ENCODE peak calls at places on chromosomes 12 and 14, in seven cellular contexts. One of them, this sample, is unnamed.

GRCh38 chr12:81245458-81245857 is 167.6 kb downstream of the ACSS3 start:
- DNase-seq in tibial artery: no peak
- DNase-seq in kidney: no peak
- DNase-seq in foreskin fibroblast: peak; percentile 17
- DNase-seq in astrocyte of the spinal cord: no peak
- DNase-seq in brain microvascular endothelial cell: no peak
- DNase-seq in uterus: peak; percentile 76
- DNase-seq in this sample: no peak

GRCh38 chr14:87643005-87643404 is 350.0 kb downstream of the GALC start:
- DNase-seq in tibial artery: peak; percentile 55
- DNase-seq in kidney: no peak
- DNase-seq in foreskin fibroblast: peak; percentile 30
- DNase-seq in astrocyte of the spinal cord: no peak
- DNase-seq in brain microvascular endothelial cell: no peak
- DNase-seq in uterus: peak; percentile 83
- DNase-seq in this sample: no peak

GRCh38 chr12:24360907-24361306 is 411.4 kb upstream of the SOX5 start:
- DNase-seq in tibial artery: no peak
- DNase-seq in kidney: no peak
- DNase-seq in foreskin fibroblast: no peak
- DNase-seq in astrocyte of the spinal cord: no peak
- DNase-seq in brain microvascular endothelial cell: peak; percentile 22
- DNase-seq in uterus: no peak
- DNase-seq in this sample: peak; percentile 44

GRCh38 chr12:92827836-92828431 is 101.2 kb downstream of the EEA1 start:
- DNase-seq in tibial artery: no peak
- DNase-seq in kidney: no peak
- DNase-seq in foreskin fibroblast: peak; percentile 67
- DNase-seq in astrocyte of the spinal cord: peak; percentile 49
- DNase-seq in brain microvascular endothelial cell: peak; percentile 57
- DNase-seq in uterus: no peak
- DNase-seq in this sample: peak; percentile 3

GRCh38 chr14:51862171-51862838 is 1.9 kb downstream of the GNG2 start:
- DNase-seq in tibial artery: no peak
- DNase-seq in kidney: no peak
- DNase-seq in foreskin fibroblast: peak; percentile 46
- DNase-seq in astrocyte of the spinal cord: no peak
- DNase-seq in brain microvascular endothelial cell: no peak
- DNase-seq in uterus: no peak
- DNase-seq in this sample: no peak

GRCh38 chr12:30753233-30753632 is 1.5 kb downstream of the CAPRIN2 start:
- DNase-seq in tibial artery: no peak
- DNase-seq in kidney: no peak
- DNase-seq in foreskin fibroblast: peak; percentile 52
- DNase-seq in astrocyte of the spinal cord: peak; percentile 53
- DNase-seq in brain microvascular endothelial cell: peak; percentile 40
- DNase-seq in uterus: no peak
- DNase-seq in this sample: no peak

GRCh38 chr12:130687190-130687589 is 28.9 kb downstream of the RIMBP2 start:
- DNase-seq in tibial artery: no peak
- DNase-seq in kidney: no peak
- DNase-seq in foreskin fibroblast: no peak
- DNase-seq in astrocyte of the spinal cord: no peak
- DNase-seq in brain microvascular endothelial cell: no peak
- DNase-seq in uterus: no peak
- DNase-seq in this sample: no peak

GRCh38 chr14:103151270-103151933 is 28.1 kb downstream of the TNFAIP2 start:
- DNase-seq in tibial artery: no peak
- DNase-seq in kidney: no peak
- DNase-seq in foreskin fibroblast: no peak
- DNase-seq in astrocyte of the spinal cord: no peak
- DNase-seq in brain microvascular endothelial cell: no peak
- DNase-seq in uterus: no peak
- DNase-seq in this sample: no peak

GRCh38 chr12:19964549-19964948 is 403.8 kb upstream of the PDE3A start:
- DNase-seq in tibial artery: no peak
- DNase-seq in kidney: no peak
- DNase-seq in foreskin fibroblast: no peak
- DNase-seq in astrocyte of the spinal cord: peak; percentile 22
- DNase-seq in brain microvascular endothelial cell: no peak
- DNase-seq in uterus: no peak
- DNase-seq in this sample: no peak

GRCh38 chr12:31368666-31369361 is 42.9 kb upstream of the SINHCAF start:
- DNase-seq in tibial artery: no peak
- DNase-seq in kidney: no peak
- DNase-seq in foreskin fibroblast: no peak
- DNase-seq in astrocyte of the spinal cord: no peak
- DNase-seq in brain microvascular endothelial cell: no peak
- DNase-seq in uterus: no peak
- DNase-seq in this sample: no peak

GRCh38 chr12:2265461-2266167 is 212.8 kb downstream of the CACNA1C start:
- DNase-seq in tibial artery: no peak
- DNase-seq in kidney: no peak
- DNase-seq in foreskin fibroblast: no peak
- DNase-seq in astrocyte of the spinal cord: peak; percentile 77
- DNase-seq in brain microvascular endothelial cell: peak; percentile 72
- DNase-seq in uterus: no peak
- DNase-seq in this sample: no peak

GRCh38 chr14:65025818-65026217 is 39.1 kb downstream of the FNTB start:
- DNase-seq in tibial artery: no peak
- DNase-seq in kidney: no peak
- DNase-seq in foreskin fibroblast: no peak
- DNase-seq in astrocyte of the spinal cord: no peak
- DNase-seq in brain microvascular endothelial cell: no peak
- DNase-seq in uterus: no peak
- DNase-seq in this sample: no peak
- H3K4me3 ChIP-seq in tibial artery: no peak overlapping the region
- H3K4me3 ChIP-seq in kidney: no peak overlapping the region
- H3K4me3 ChIP-seq in foreskin fibroblast: no peak overlapping the region
- H3K4me3 ChIP-seq in astrocyte of the spinal cord: no peak overlapping the region
- H3K4me3 ChIP-seq in brain microvascular endothelial cell: no peak overlapping the region
- H3K4me3 ChIP-seq in uterus: no peak overlapping the region
- H3K4me3 ChIP-seq in this sample: no peak overlapping the region

GRCh38 chr14:57378661-57379060 is 11.7 kb upstream of the NAA30 start:
- DNase-seq in tibial artery: no peak
- DNase-seq in kidney: no peak
- DNase-seq in foreskin fibroblast: peak; percentile 30
- DNase-seq in astrocyte of the spinal cord: peak; percentile 15
- DNase-seq in brain microvascular endothelial cell: no peak
- DNase-seq in uterus: no peak
- DNase-seq in this sample: no peak
- TF ChIP-seq CTCF in tibial artery: no peak
- TF ChIP-seq CTCF in kidney: no peak
- TF ChIP-seq CTCF in foreskin fibroblast: no peak
- TF ChIP-seq CTCF in astrocyte of the spinal cord: peak; percentile 11
- TF ChIP-seq CTCF in brain microvascular endothelial cell: no peak
- TF ChIP-seq CTCF in uterus: no peak
- TF ChIP-seq CTCF in this sample: no peak

GRCh38 chr14:62734831-62735230 is 310.4 kb downstream of the KCNH5 start:
- DNase-seq in tibial artery: no peak
- DNase-seq in kidney: no peak
- DNase-seq in foreskin fibroblast: no peak
- DNase-seq in astrocyte of the spinal cord: no peak
- DNase-seq in brain microvascular endothelial cell: no peak
- DNase-seq in uterus: no peak
- DNase-seq in this sample: no peak
- H3K4me3 ChIP-seq in tibial artery: no peak overlapping the region
- H3K4me3 ChIP-seq in kidney: no peak overlapping the region
- H3K4me3 ChIP-seq in foreskin fibroblast: no peak overlapping the region
- H3K4me3 ChIP-seq in astrocyte of the spinal cord: no peak overlapping the region
- H3K4me3 ChIP-seq in brain microvascular endothelial cell: no peak overlapping the region
- H3K4me3 ChIP-seq in uterus: no peak overlapping the region
- H3K4me3 ChIP-seq in this sample: no peak overlapping the region

GRCh38 chr14:89844508-89844907 is 110.0 kb downstream of the EFCAB11 start:
- DNase-seq in tibial artery: no peak
- DNase-seq in kidney: no peak
- DNase-seq in foreskin fibroblast: no peak
- DNase-seq in astrocyte of the spinal cord: no peak
- DNase-seq in brain microvascular endothelial cell: no peak
- DNase-seq in uterus: no peak
- DNase-seq in this sample: no peak

GRCh38 chr14:89836830-89837469 is 117.6 kb downstream of the EFCAB11 start:
- DNase-seq in tibial artery: no peak
- DNase-seq in kidney: no peak
- DNase-seq in foreskin fibroblast: no peak
- DNase-seq in astrocyte of the spinal cord: no peak
- DNase-seq in brain microvascular endothelial cell: no peak
- DNase-seq in uterus: no peak
- DNase-seq in this sample: no peak

GRCh38 chr14:89842852-89843251 is 111.7 kb downstream of the EFCAB11 start:
- DNase-seq in tibial artery: no peak
- DNase-seq in kidney: no peak
- DNase-seq in foreskin fibroblast: no peak
- DNase-seq in astrocyte of the spinal cord: no peak
- DNase-seq in brain microvascular endothelial cell: no peak
- DNase-seq in uterus: no peak
- DNase-seq in this sample: no peak

GRCh38 chr14:89845346-89845745 is 109.2 kb downstream of the EFCAB11 start:
- DNase-seq in tibial artery: no peak
- DNase-seq in kidney: no peak
- DNase-seq in foreskin fibroblast: peak; percentile 62
- DNase-seq in astrocyte of the spinal cord: peak; percentile 83
- DNase-seq in brain microvascular endothelial cell: peak; percentile 91
- DNase-seq in uterus: no peak
- DNase-seq in this sample: peak; percentile 47

GRCh38 chr14:89841855-89842254 is 112.7 kb downstream of the EFCAB11 start:
- DNase-seq in tibial artery: no peak
- DNase-seq in kidney: no peak
- DNase-seq in foreskin fibroblast: no peak
- DNase-seq in astrocyte of the spinal cord: no peak
- DNase-seq in brain microvascular endothelial cell: no peak
- DNase-seq in uterus: no peak
- DNase-seq in this sample: no peak
- TF ChIP-seq CTCF in tibial artery: no peak
- TF ChIP-seq CTCF in kidney: no peak
- TF ChIP-seq CTCF in foreskin fibroblast: no peak
- TF ChIP-seq CTCF in astrocyte of the spinal cord: no peak
- TF ChIP-seq CTCF in brain microvascular endothelial cell: peak; percentile 6
- TF ChIP-seq CTCF in uterus: no peak
- TF ChIP-seq CTCF in this sample: no peak

GRCh38 chr14:35827678-35828472 is 1.7 kb downstream of the BRMS1L start:
- DNase-seq in tibial artery: no peak
- DNase-seq in kidney: no peak
- DNase-seq in foreskin fibroblast: no peak
- DNase-seq in astrocyte of the spinal cord: no peak
- DNase-seq in brain microvascular endothelial cell: no peak
- DNase-seq in uterus: no peak
- DNase-seq in this sample: no peak
- H3K4me3 ChIP-seq in tibial artery: no peak overlapping the region
- H3K4me3 ChIP-seq in kidney: no peak overlapping the region
- H3K4me3 ChIP-seq in foreskin fibroblast: peak overlapping the region; percentile 99
- H3K4me3 ChIP-seq in astrocyte of the spinal cord: no peak overlapping the region
- H3K4me3 ChIP-seq in brain microvascular endothelial cell: no peak overlapping the region
- H3K4me3 ChIP-seq in uterus: no peak overlapping the region
- H3K4me3 ChIP-seq in this sample: no peak overlapping the region

GRCh38 chr12:109714141-109714912 is 702 bp downstream of the FAM222A start:
- DNase-seq in tibial artery: peak; percentile 29
- DNase-seq in kidney: peak; percentile 93
- DNase-seq in foreskin fibroblast: peak; percentile 68
- DNase-seq in astrocyte of the spinal cord: peak; percentile 31
- DNase-seq in brain microvascular endothelial cell: no peak
- DNase-seq in uterus: peak; percentile 52
- DNase-seq in this sample: no peak
- TF ChIP-seq CTCF in tibial artery: no peak
- TF ChIP-seq CTCF in kidney: no peak
- TF ChIP-seq CTCF in foreskin fibroblast: no peak
- TF ChIP-seq CTCF in astrocyte of the spinal cord: peak; percentile 1
- TF ChIP-seq CTCF in brain microvascular endothelial cell: peak; percentile 28
- TF ChIP-seq CTCF in uterus: peak; percentile 21
- TF ChIP-seq CTCF in this sample: peak; percentile 13

GRCh38 chr12:59193476-59194050 is 273.3 kb upstream of the LRIG3 start:
- DNase-seq in tibial artery: no peak
- DNase-seq in kidney: no peak
- DNase-seq in foreskin fibroblast: no peak
- DNase-seq in astrocyte of the spinal cord: no peak
- DNase-seq in brain microvascular endothelial cell: no peak
- DNase-seq in uterus: no peak
- DNase-seq in this sample: no peak

GRCh38 chr12:59194794-59195193 is 274.5 kb upstream of the LRIG3 start:
- DNase-seq in tibial artery: no peak
- DNase-seq in kidney: peak; percentile 18
- DNase-seq in foreskin fibroblast: no peak
- DNase-seq in astrocyte of the spinal cord: no peak
- DNase-seq in brain microvascular endothelial cell: no peak
- DNase-seq in uterus: no peak
- DNase-seq in this sample: no peak

GRCh38 chr12:59191372-59191771 is 271.1 kb upstream of the LRIG3 start:
- DNase-seq in tibial artery: no peak
- DNase-seq in kidney: no peak
- DNase-seq in foreskin fibroblast: no peak
- DNase-seq in astrocyte of the spinal cord: no peak
- DNase-seq in brain microvascular endothelial cell: no peak
- DNase-seq in uterus: no peak
- DNase-seq in this sample: no peak

GRCh38 chr12:59196989-59197388 is 276.7 kb upstream of the LRIG3 start:
- DNase-seq in tibial artery: no peak
- DNase-seq in kidney: no peak
- DNase-seq in foreskin fibroblast: no peak
- DNase-seq in astrocyte of the spinal cord: no peak
- DNase-seq in brain microvascular endothelial cell: no peak
- DNase-seq in uterus: no peak
- DNase-seq in this sample: no peak
- H3K4me3 ChIP-seq in tibial artery: no peak overlapping the region
- H3K4me3 ChIP-seq in kidney: no peak overlapping the region
- H3K4me3 ChIP-seq in foreskin fibroblast: no peak overlapping the region
- H3K4me3 ChIP-seq in astrocyte of the spinal cord: no peak overlapping the region
- H3K4me3 ChIP-seq in brain microvascular endothelial cell: no peak overlapping the region
- H3K4me3 ChIP-seq in uterus: no peak overlapping the region
- H3K4me3 ChIP-seq in this sample: no peak overlapping the region

DNA sequence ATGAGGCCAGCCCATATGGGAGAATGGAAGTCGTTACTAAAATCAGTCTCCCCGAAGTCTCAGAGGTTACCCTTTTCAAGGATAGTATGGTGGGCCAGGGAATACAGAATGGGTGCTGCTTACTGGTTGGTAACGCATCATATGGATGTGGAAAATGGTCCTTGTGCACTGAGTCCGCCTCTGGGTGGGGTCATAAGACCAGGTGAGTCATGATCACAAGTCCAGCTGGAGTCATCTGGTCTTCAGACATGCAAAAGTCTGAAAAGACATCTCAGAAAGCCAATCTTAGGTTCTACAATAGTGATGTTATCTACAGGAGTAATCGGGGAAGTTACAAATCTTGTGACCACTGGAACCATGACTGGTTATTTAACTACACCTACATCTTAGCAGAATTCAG is 71.9 kb upstream of the TCL1B start:
- DNase-seq in tibial artery: no peak
- DNase-seq in kidney: no peak
- DNase-seq in foreskin fibroblast: peak; percentile 4
- DNase-seq in astrocyte of the spinal cord: no peak
- DNase-seq in brain microvascular endothelial cell: no peak
- DNase-seq in uterus: no peak
- DNase-seq in this sample: no peak
- TF ChIP-seq CTCF in tibial artery: no peak
- TF ChIP-seq CTCF in kidney: peak; percentile 31
- TF ChIP-seq CTCF in foreskin fibroblast: no peak
- TF ChIP-seq CTCF in astrocyte of the spinal cord: no peak
- TF ChIP-seq CTCF in brain microvascular endothelial cell: no peak
- TF ChIP-seq CTCF in uterus: no peak
- TF ChIP-seq CTCF in this sample: no peak

GRCh38 chr12:69476276-69477017 is 6.3 kb downstream of the FRS2 start:
- DNase-seq in tibial artery: no peak
- DNase-seq in kidney: no peak
- DNase-seq in foreskin fibroblast: no peak
- DNase-seq in astrocyte of the spinal cord: no peak
- DNase-seq in brain microvascular endothelial cell: no peak
- DNase-seq in uterus: no peak
- DNase-seq in this sample: no peak
- H3K4me3 ChIP-seq in tibial artery: peak overlapping the region; percentile 26
- H3K4me3 ChIP-seq in kidney: peak overlapping the region; percentile 20
- H3K4me3 ChIP-seq in foreskin fibroblast: no peak overlapping the region
- H3K4me3 ChIP-seq in astrocyte of the spinal cord: no peak overlapping the region
- H3K4me3 ChIP-seq in brain microvascular endothelial cell: no peak overlapping the region
- H3K4me3 ChIP-seq in uterus: no peak overlapping the region
- H3K4me3 ChIP-seq in this sample: no peak overlapping the region

This sample was measured in epithelial cell of proximal tubule.